ENCODE peak calls at places on chromosomes 16 and 17, in five cellular contexts. F is IMR-90, Y is mucosa of descending colon, Q is cardiac fibroblast, T is tibial nerve. K is an unnamed sample.

GRCh38 chr17:76054112-76054476 is 18.2 kb downstream of the SRP68 start:
- DNase-seq in Q (peak; percentile 64), F (peak; percentile 40), T (no peak), Y (no peak), K (no peak)

GRCh38 chr16:2250652-2251280 is 621 bp downstream of the ECI1 start:
- DNase-seq in F (no peak), Y (peak; percentile 71), Q (peak; percentile 49), T (no peak), K (no peak)

GRCh38 chr17:5418858-5419355 is 555 bp downstream of the NUP88 start:
- DNase-seq in Q (peak; percentile 42), F (peak; percentile 39), T (no peak), Y (peak; percentile 74), K (peak; percentile 54)

GRCh38 chr16:80231888-80232287 is 308.9 kb upstream of the DYNLRB2 start:
- DNase-seq in Y (no peak), Q (peak; percentile 83), T (no peak), F (peak; percentile 94), K (no peak)

GRCh38 chr17:77707546-77707945 is 251.0 kb upstream of the TNRC6C start:
- DNase-seq in Q (no peak), T (no peak), F (no peak), Y (no peak), K (no peak)

GRCh38 chr16:55475919-55476318 is 3.1 kb upstream of the MMP2 start:
- DNase-seq in Y (no peak), F (no peak), T (peak; percentile 50), Q (no peak), K (no peak)

GRCh38 chr16:59400830-59401229 is 666.7 kb upstream of the GOT2 start:
- DNase-seq in T (no peak), Q (peak; percentile 4), F (no peak), Y (no peak), K (no peak)

GRCh38 chr16:67155305-67156145 is 4.2 kb downstream of the TRADD start:
- DNase-seq in T (peak; percentile 60), Y (peak; percentile 81), F (peak; percentile 71), Q (peak; percentile 69), K (no peak)

GRCh38 chr16:66801320-66802105 is at the start of gene TERB1:
- DNase-seq in F (no peak), Q (no peak), Y (no peak), T (no peak), K (no peak)

GRCh38 chr16:2438121-2438520 is 8.9 kb downstream of the CCNF start:
- DNase-seq in Q (no peak), T (no peak), F (no peak), Y (no peak), K (no peak)

GRCh38 chr16:75293746-75294145 is 42.3 kb upstream of the BCAR1 start:
- DNase-seq in Y (no peak), Q (no peak), F (peak; percentile 10), T (no peak), K (no peak)

GRCh38 chr17:80943346-80944145 is 48.1 kb upstream of the CHMP6 start:
- DNase-seq in F (no peak), Q (no peak), Y (no peak), T (no peak), K (no peak)

GRCh38 chr16:31138621-31139578 is 3.4 kb upstream of the PRSS8 start:
- DNase-seq in Q (peak; percentile 66), Y (peak; percentile 93), F (peak; percentile 70), T (no peak), K (peak; percentile 91)

GRCh38 chr17:32461853-32462617 is 17.7 kb downstream of the PSMD11 start:
- DNase-seq in Y (peak; percentile 78), Q (peak; percentile 82), F (peak; percentile 52), T (no peak), K (no peak)

GRCh38 chr16:29192329-29193247 is 207.7 kb downstream of the LAT start:
- DNase-seq in Y (no peak), Q (no peak), T (no peak), F (no peak), K (no peak)
- TF ChIP-seq CTCF in Y (no peak), Q (peak; percentile 8), T (no peak), F (no peak), K (no peak)

GRCh38 chr16:396605-397004 is 394 bp upstream of the NME4 start:
- DNase-seq in T (no peak), F (peak; percentile 41), Q (peak; percentile 58), Y (no peak), K (no peak)
- TF ChIP-seq CTCF in T (peak; percentile 10), F (no peak), Q (no peak), Y (no peak), K (no peak)

GRCh38 chr17:45783593-45784292 is 377 bp upstream of the CRHR1 start:
- DNase-seq in Q (no peak), Y (no peak), T (no peak), F (no peak), K (no peak)

GRCh38 chr17:45784583-45785372 is 658 bp downstream of the CRHR1 start:
- DNase-seq in Y (peak; percentile 14), F (no peak), Q (no peak), T (no peak), K (no peak)

GRCh38 chr17:45782889-45783592 is 1.1 kb upstream of the CRHR1 start:
- DNase-seq in T (no peak), F (no peak), Q (no peak), Y (peak; percentile 18), K (no peak)

GRCh38 chr17:45785373-45786193 is 1.5 kb downstream of the CRHR1 start:
- DNase-seq in Q (no peak), T (no peak), F (no peak), Y (no peak), K (no peak)

GRCh38 chr17:45784293-45784582 is at the start of gene CRHR1:
- DNase-seq in T (no peak), Q (no peak), F (no peak), Y (no peak), K (no peak)
- TF ChIP-seq CTCF in T (no peak), Q (no peak), F (no peak), Y (no peak), K (no peak)

GRCh38 chr17:60901806-60902205 is 224.2 kb downstream of the BCAS3 start:
- DNase-seq in F (peak; percentile 81), Q (peak; percentile 84), Y (no peak), T (no peak), K (no peak)

GRCh38 chr17:60900688-60901087 is 223.0 kb downstream of the BCAS3 start:
- DNase-seq in T (no peak), F (no peak), Q (no peak), Y (no peak), K (no peak)

GRCh38 chr17:60902399-60902798 is 224.7 kb downstream of the BCAS3 start:
- DNase-seq in F (peak; percentile 48), Q (peak; percentile 46), T (no peak), Y (no peak), K (no peak)

GRCh38 chr17:60899115-60899514 is 221.5 kb downstream of the BCAS3 start:
- DNase-seq in T (no peak), Y (no peak), Q (no peak), F (no peak), K (no peak)

DNA sequence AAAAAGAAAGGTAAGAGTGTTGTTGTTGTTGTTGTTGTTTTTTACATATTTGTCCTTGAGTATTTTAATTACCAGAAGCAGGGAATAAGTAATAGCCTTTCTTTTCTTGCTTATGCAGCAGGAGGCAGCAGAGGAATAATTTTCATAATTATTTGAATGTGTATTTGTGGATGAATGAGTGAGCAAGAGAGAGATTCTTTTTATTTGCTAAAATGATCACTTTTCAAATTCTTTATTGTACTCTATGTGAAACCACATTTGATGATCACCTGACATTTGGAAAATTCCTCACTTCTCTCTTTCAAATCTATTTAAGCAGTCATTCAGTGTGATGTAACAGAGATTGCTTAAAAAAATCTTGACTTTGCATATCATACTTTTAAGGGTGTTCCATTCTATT is 223.6 kb downstream of the BCAS3 start:
- DNase-seq in Q (peak; percentile 56), Y (no peak), T (no peak), F (peak; percentile 25), K (no peak)
- TF ChIP-seq CTCF in Q (peak; percentile 12), Y (no peak), T (no peak), F (peak; percentile 25), K (no peak)

GRCh38 chr16:16973726-16974125 is 497.0 kb downstream of the XYLT1 start:
- DNase-seq in Y (no peak), Q (no peak), F (no peak), T (no peak), K (no peak)

GRCh38 chr16:16972831-16973230 is 497.9 kb downstream of the XYLT1 start:
- DNase-seq in F (no peak), T (no peak), Y (no peak), Q (no peak), K (no peak)

GRCh38 chr16:16974192-16974591 is 496.6 kb downstream of the XYLT1 start:
- DNase-seq in Y (no peak), T (no peak), Q (no peak), F (no peak), K (no peak)

GRCh38 chr16:16966439-16966838 is 504.3 kb downstream of the XYLT1 start:
- DNase-seq in T (no peak), Y (no peak), Q (no peak), F (no peak), K (no peak)

GRCh38 chr16:16971042-16971441 is 499.7 kb downstream of the XYLT1 start:
- DNase-seq in Q (no peak), F (no peak), T (no peak), Y (no peak), K (no peak)
- TF ChIP-seq CTCF in Q (no peak), F (no peak), T (no peak), Y (no peak), K (no peak)